ENCODE peak calls at places on chromosome 11, in eight cellular contexts. One of them, this sample, is unnamed. For H3K27me3, the result is how much of the 10 kb centered on the place peaks cover.

GRCh38 chr11:128207861-128208321 is 379.5 kb downstream of the ETS1 start:
- DNase-seq in bronchial epithelial cell: peak
- DNase-seq in BE2C: no peak
- DNase-seq in left lung: no peak
- DNase-seq in Peyer's patch: no peak
- DNase-seq in HepG2: no peak
- DNase-seq in stomach: no peak
- DNase-seq in body of pancreas: no peak
- DNase-seq in this sample: no peak

GRCh38 chr11:46160100-46160499 is 38.8 kb upstream of the PHF21A start:
- DNase-seq in bronchial epithelial cell: peak
- DNase-seq in BE2C: no peak
- DNase-seq in left lung: no peak
- DNase-seq in Peyer's patch: no peak
- DNase-seq in HepG2: no peak
- DNase-seq in stomach: peak
- DNase-seq in body of pancreas: no peak
- DNase-seq in this sample: no peak

GRCh38 chr11:16261836-16262644 is 94.3 kb downstream of the SOX6 start:
- DNase-seq in bronchial epithelial cell: no peak
- DNase-seq in BE2C: no peak
- DNase-seq in left lung: no peak
- DNase-seq in Peyer's patch: no peak
- DNase-seq in HepG2: peak
- DNase-seq in stomach: no peak
- DNase-seq in body of pancreas: no peak
- DNase-seq in this sample: no peak

GRCh38 chr11:46121724-46122477 is 647 bp upstream of the PHF21A start:
- DNase-seq in bronchial epithelial cell: peak
- DNase-seq in BE2C: peak
- DNase-seq in left lung: peak
- DNase-seq in Peyer's patch: peak
- DNase-seq in HepG2: peak
- DNase-seq in stomach: peak
- DNase-seq in body of pancreas: peak
- DNase-seq in this sample: peak

GRCh38 chr11:124896071-124896750 is 1.5 kb downstream of the ROBO4 start:
- DNase-seq in bronchial epithelial cell: no peak
- DNase-seq in BE2C: no peak
- DNase-seq in left lung: no peak
- DNase-seq in Peyer's patch: no peak
- DNase-seq in HepG2: no peak
- DNase-seq in stomach: no peak
- DNase-seq in body of pancreas: no peak
- DNase-seq in this sample: no peak

GRCh38 chr11:82960000-82960778 is 58.7 kb downstream of the DDIAS start:
- DNase-seq in bronchial epithelial cell: no peak
- DNase-seq in BE2C: no peak
- DNase-seq in left lung: no peak
- DNase-seq in Peyer's patch: peak
- DNase-seq in HepG2: no peak
- DNase-seq in stomach: no peak
- DNase-seq in body of pancreas: no peak
- DNase-seq in this sample: peak

GRCh38 chr11:13468750-13469149 is 5.7 kb upstream of the BTBD10 start:
- DNase-seq in bronchial epithelial cell: no peak
- DNase-seq in BE2C: no peak
- DNase-seq in left lung: no peak
- DNase-seq in Peyer's patch: no peak
- DNase-seq in HepG2: peak
- DNase-seq in stomach: no peak
- DNase-seq in body of pancreas: no peak
- DNase-seq in this sample: no peak

GRCh38 chr11:46298699-46299424 is 21.4 kb downstream of the CREB3L1 start:
- DNase-seq in bronchial epithelial cell: peak
- DNase-seq in BE2C: no peak
- DNase-seq in left lung: no peak
- DNase-seq in Peyer's patch: no peak
- DNase-seq in HepG2: no peak
- DNase-seq in stomach: no peak
- DNase-seq in body of pancreas: no peak
- DNase-seq in this sample: no peak

GRCh38 chr11:66595245-66595904 is 2.4 kb downstream of the CCS start:
- DNase-seq in bronchial epithelial cell: no peak
- DNase-seq in BE2C: peak
- DNase-seq in left lung: peak
- DNase-seq in Peyer's patch: peak
- DNase-seq in HepG2: no peak
- DNase-seq in stomach: peak
- DNase-seq in body of pancreas: peak
- DNase-seq in this sample: no peak

GRCh38 chr11:106724293-106724892 is 293.9 kb downstream of the GUCY1A2 start:
- DNase-seq in bronchial epithelial cell: peak
- DNase-seq in BE2C: no peak
- DNase-seq in left lung: no peak
- DNase-seq in Peyer's patch: no peak
- DNase-seq in HepG2: no peak
- DNase-seq in stomach: no peak
- DNase-seq in body of pancreas: no peak
- DNase-seq in this sample: no peak

GRCh38 chr11:88414981-88415391 is 77.5 kb upstream of the CTSC start:
- DNase-seq in bronchial epithelial cell: peak
- DNase-seq in BE2C: no peak
- DNase-seq in left lung: no peak
- DNase-seq in Peyer's patch: no peak
- DNase-seq in HepG2: no peak
- DNase-seq in stomach: no peak
- DNase-seq in body of pancreas: no peak
- DNase-seq in this sample: no peak

GRCh38 chr11:121161349-121161917 is 60.4 kb downstream of the TECTA start:
- DNase-seq in bronchial epithelial cell: no peak
- DNase-seq in BE2C: no peak
- DNase-seq in left lung: no peak
- DNase-seq in Peyer's patch: no peak
- DNase-seq in HepG2: no peak
- DNase-seq in stomach: no peak
- DNase-seq in body of pancreas: no peak
- DNase-seq in this sample: no peak
- H3K4me3 ChIP-seq in bronchial epithelial cell: no peak
- H3K4me3 ChIP-seq in BE2C: no peak
- H3K4me3 ChIP-seq in left lung: no peak
- H3K4me3 ChIP-seq in Peyer's patch: no peak
- H3K4me3 ChIP-seq in HepG2: no peak
- H3K4me3 ChIP-seq in stomach: no peak
- H3K4me3 ChIP-seq in body of pancreas: no peak
- H3K4me3 ChIP-seq in this sample: no peak

GRCh38 chr11:108210441-108210840 is 12.0 kb downstream of the NPAT start:
- DNase-seq in bronchial epithelial cell: no peak
- DNase-seq in BE2C: no peak
- DNase-seq in left lung: no peak
- DNase-seq in Peyer's patch: no peak
- DNase-seq in HepG2: no peak
- DNase-seq in stomach: no peak
- DNase-seq in body of pancreas: no peak
- DNase-seq in this sample: no peak

GRCh38 chr11:108206969-108207682 is 15.3 kb downstream of the NPAT start:
- DNase-seq in bronchial epithelial cell: no peak
- DNase-seq in BE2C: no peak
- DNase-seq in left lung: no peak
- DNase-seq in Peyer's patch: no peak
- DNase-seq in HepG2: no peak
- DNase-seq in stomach: no peak
- DNase-seq in body of pancreas: no peak
- DNase-seq in this sample: no peak

GRCh38 chr11:108206171-108206570 is 16.3 kb downstream of the NPAT start:
- DNase-seq in bronchial epithelial cell: no peak
- DNase-seq in BE2C: no peak
- DNase-seq in left lung: no peak
- DNase-seq in Peyer's patch: no peak
- DNase-seq in HepG2: no peak
- DNase-seq in stomach: no peak
- DNase-seq in body of pancreas: no peak
- DNase-seq in this sample: no peak

GRCh38 chr11:108204918-108205499 is 17.4 kb downstream of the NPAT start:
- DNase-seq in bronchial epithelial cell: no peak
- DNase-seq in BE2C: no peak
- DNase-seq in left lung: no peak
- DNase-seq in Peyer's patch: no peak
- DNase-seq in HepG2: no peak
- DNase-seq in stomach: no peak
- DNase-seq in body of pancreas: no peak
- DNase-seq in this sample: no peak

DNA sequence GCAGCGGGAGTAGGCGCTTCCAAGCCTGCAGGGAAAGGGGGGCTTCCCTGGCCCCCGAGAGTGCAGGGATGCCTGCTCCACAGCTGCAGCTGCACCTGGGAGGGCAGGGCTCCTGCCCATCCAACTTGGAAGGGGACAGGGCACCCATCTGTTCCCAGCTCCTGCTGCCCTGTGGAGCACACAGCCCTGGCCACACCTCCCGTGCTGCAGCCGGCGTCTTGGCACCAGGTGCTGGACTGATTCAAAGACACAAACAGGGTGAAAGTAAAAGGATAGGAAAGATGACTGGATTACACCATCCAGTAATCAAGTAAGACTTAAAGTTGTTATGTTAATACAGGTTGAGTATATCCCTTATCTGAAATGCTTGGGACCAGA is 14.8 kb downstream of the NPAT start:
- DNase-seq in bronchial epithelial cell: no peak
- DNase-seq in BE2C: no peak
- DNase-seq in left lung: no peak
- DNase-seq in Peyer's patch: no peak
- DNase-seq in HepG2: no peak
- DNase-seq in stomach: no peak
- DNase-seq in body of pancreas: no peak
- DNase-seq in this sample: no peak
- TF ChIP-seq CTCF in bronchial epithelial cell: no peak
- TF ChIP-seq CTCF in BE2C: no peak
- TF ChIP-seq CTCF in left lung: no peak
- TF ChIP-seq CTCF in Peyer's patch: no peak
- TF ChIP-seq CTCF in HepG2: no peak
- TF ChIP-seq CTCF in stomach: no peak
- TF ChIP-seq CTCF in body of pancreas: no peak
- TF ChIP-seq CTCF in this sample: no peak

DNA sequence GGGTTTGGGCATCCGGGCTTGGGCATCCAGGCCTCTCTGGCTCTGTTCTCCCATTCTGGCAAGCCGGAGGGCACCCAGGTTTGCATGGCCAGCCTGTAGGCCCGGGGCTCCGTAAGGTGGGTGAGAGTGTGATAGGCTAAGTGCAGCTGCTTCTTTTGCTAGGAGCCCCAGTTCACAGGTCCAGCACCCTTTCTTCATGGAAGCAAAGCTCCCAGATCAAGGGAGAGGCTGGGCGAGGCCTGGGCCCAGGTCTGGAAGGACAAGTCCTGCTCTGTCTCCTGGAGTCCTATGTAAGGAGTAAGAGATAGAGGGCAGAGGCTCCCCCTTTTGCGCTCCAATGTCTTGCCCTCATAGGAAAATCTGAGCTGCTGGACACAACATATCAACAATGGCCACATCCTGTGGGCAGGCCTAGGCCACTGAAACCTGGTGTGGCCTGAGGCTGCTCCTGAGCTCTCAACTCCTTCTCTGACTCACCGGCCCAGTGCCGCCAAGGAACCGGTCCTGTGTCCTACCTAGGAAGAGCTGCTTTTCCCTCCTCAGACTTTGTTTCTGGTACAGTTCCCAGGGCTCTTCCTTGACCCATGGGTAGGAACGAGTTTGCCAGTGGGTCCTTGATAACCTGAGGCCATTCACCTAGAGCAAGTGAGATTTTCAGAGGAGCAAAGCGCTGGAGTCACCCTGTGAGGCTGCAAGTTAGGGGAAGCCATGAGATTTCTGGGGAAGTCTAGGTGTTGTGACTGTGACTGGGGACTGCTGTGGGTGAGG is 11.7 kb upstream of the PAX6 start:
- DNase-seq in bronchial epithelial cell: no peak
- DNase-seq in BE2C: no peak
- DNase-seq in left lung: peak
- DNase-seq in Peyer's patch: no peak
- DNase-seq in HepG2: no peak
- DNase-seq in stomach: no peak
- DNase-seq in body of pancreas: no peak
- DNase-seq in this sample: no peak
- H3K27me3 ChIP-seq in bronchial epithelial cell: half or more
- H3K27me3 ChIP-seq in BE2C: half or more
- H3K27me3 ChIP-seq in left lung: half or more
- H3K27me3 ChIP-seq in Peyer's patch: under half
- H3K27me3 ChIP-seq in HepG2: half or more
- H3K27me3 ChIP-seq in stomach: half or more
- H3K27me3 ChIP-seq in body of pancreas: half or more
- H3K27me3 ChIP-seq in this sample: under half

GRCh38 chr11:12112731-12113130 is 2.3 kb downstream of the MICAL2 start:
- DNase-seq in bronchial epithelial cell: no peak
- DNase-seq in BE2C: no peak
- DNase-seq in left lung: no peak
- DNase-seq in Peyer's patch: no peak
- DNase-seq in HepG2: no peak
- DNase-seq in stomach: no peak
- DNase-seq in body of pancreas: no peak
- DNase-seq in this sample: no peak

GRCh38 chr11:12110714-12111481 is 508 bp downstream of the MICAL2 start:
- DNase-seq in bronchial epithelial cell: no peak
- DNase-seq in BE2C: peak
- DNase-seq in left lung: peak
- DNase-seq in Peyer's patch: peak
- DNase-seq in HepG2: no peak
- DNase-seq in stomach: no peak
- DNase-seq in body of pancreas: peak
- DNase-seq in this sample: peak

GRCh38 chr11:12110201-12110713 is at the start of gene MICAL2:
- DNase-seq in bronchial epithelial cell: peak
- DNase-seq in BE2C: peak
- DNase-seq in left lung: peak
- DNase-seq in Peyer's patch: peak
- DNase-seq in HepG2: peak
- DNase-seq in stomach: peak
- DNase-seq in body of pancreas: peak
- DNase-seq in this sample: peak

GRCh38 chr11:12112150-12112520 is 1.7 kb downstream of the MICAL2 start:
- DNase-seq in bronchial epithelial cell: no peak
- DNase-seq in BE2C: no peak
- DNase-seq in left lung: no peak
- DNase-seq in Peyer's patch: no peak
- DNase-seq in HepG2: no peak
- DNase-seq in stomach: no peak
- DNase-seq in body of pancreas: no peak
- DNase-seq in this sample: no peak

GRCh38 chr11:12111482-12112149 is 1.2 kb downstream of the MICAL2 start:
- DNase-seq in bronchial epithelial cell: no peak
- DNase-seq in BE2C: peak
- DNase-seq in left lung: no peak
- DNase-seq in Peyer's patch: no peak
- DNase-seq in HepG2: no peak
- DNase-seq in stomach: no peak
- DNase-seq in body of pancreas: no peak
- DNase-seq in this sample: no peak
- H3K4me3 ChIP-seq in bronchial epithelial cell: peak
- H3K4me3 ChIP-seq in BE2C: no peak
- H3K4me3 ChIP-seq in left lung: peak
- H3K4me3 ChIP-seq in Peyer's patch: peak
- H3K4me3 ChIP-seq in HepG2: no peak
- H3K4me3 ChIP-seq in stomach: peak
- H3K4me3 ChIP-seq in body of pancreas: no peak
- H3K4me3 ChIP-seq in this sample: no peak

GRCh38 chr11:64419257-64419790 is 60.4 kb downstream of the RPS6KA4 start:
- DNase-seq in bronchial epithelial cell: no peak
- DNase-seq in BE2C: no peak
- DNase-seq in left lung: no peak
- DNase-seq in Peyer's patch: no peak
- DNase-seq in HepG2: no peak
- DNase-seq in stomach: no peak
- DNase-seq in body of pancreas: no peak
- DNase-seq in this sample: no peak
- TF ChIP-seq CTCF in bronchial epithelial cell: no peak
- TF ChIP-seq CTCF in BE2C: no peak
- TF ChIP-seq CTCF in left lung: no peak
- TF ChIP-seq CTCF in Peyer's patch: no peak
- TF ChIP-seq CTCF in HepG2: no peak
- TF ChIP-seq CTCF in stomach: no peak
- TF ChIP-seq CTCF in body of pancreas: no peak
- TF ChIP-seq CTCF in this sample: no peak